ENCODE peak calls at places on chromosomes 13 and 19, in five cellular contexts. U, Q, H, W and F are unnamed samples.

GRCh38 chr13:50228527-50228926 is 213.3 kb downstream of the KCNRG start:
- DNase-seq in U (no peak), Q (no peak), H (no peak), W (no peak), F (no peak)

GRCh38 chr13:31046711-31047279 is 114.3 kb downstream of the TEX26 start:
- DNase-seq in U (no peak), Q (no peak), H (no peak), W (peak), F (peak)

GRCh38 chr19:16263115-16263839 is 61.3 kb upstream of the KLF2 start:
- DNase-seq in U (no peak), Q (no peak), H (no peak), W (no peak), F (peak)

GRCh38 chr19:51503428-51503827 is 1.8 kb upstream of the SIGLEC12 start:
- DNase-seq in U (no peak), Q (no peak), H (no peak), W (no peak), F (no peak)

GRCh38 chr13:100541882-100542545 is 46.6 kb downstream of the GGACT start:
- DNase-seq in U (no peak), Q (no peak), H (no peak), W (no peak), F (no peak)

GRCh38 chr19:47377801-47378200 is 28.7 kb downstream of the DHX34 start:
- DNase-seq in U (no peak), Q (no peak), H (no peak), W (no peak), F (no peak)

GRCh38 chr19:47595937-47596336 is 13.0 kb upstream of the BICRA start:
- DNase-seq in U (no peak), Q (no peak), H (no peak), W (no peak), F (no peak)

GRCh38 chr13:76783798-76784197 is 102.4 kb downstream of the KCTD12 start:
- DNase-seq in U (no peak), Q (no peak), H (no peak), W (no peak), F (no peak)

GRCh38 chr19:38283261-38283660 is 18.9 kb downstream of the SPINT2 start:
- DNase-seq in U (no peak), Q (no peak), H (no peak), W (no peak), F (no peak)